ENCODE peak calls at places on chromosomes 12 and 14, in ten cellular contexts. N is CD8-positive, alpha-beta T cell; G is transverse colon; C is Peyer's patch; P is WERI-Rb-1; U is hepatocyte; A is GM10248; H is GM12878; Y is AG09319; D is Calu3. O is an unnamed sample.

GRCh38 chr12:121472150-121472905 is 72.4 kb downstream of the RNF34 start:
- DNase-seq in N (no peak), G (no peak), C (no peak), P (no peak), U (no peak), A (no peak), H (no peak), Y (no peak), D (no peak), O (no peak)

GRCh38 chr12:54700301-54700700 is 52.1 kb upstream of the DCD start:
- DNase-seq in N (no peak), G (no peak), C (no peak), P (no peak), U (peak; percentile 18), A (no peak), H (no peak), Y (no peak), D (no peak), O (no peak)

GRCh38 chr12:41959271-41959670 is 185.4 kb downstream of the GXYLT1 start:
- DNase-seq in N (no peak), G (no peak), C (no peak), P (no peak), U (no peak), A (no peak), H (no peak), Y (no peak), D (no peak), O (no peak)

GRCh38 chr14:31898835-31899528 is 178.1 kb upstream of the ARHGAP5 start:
- DNase-seq in N (no peak), G (no peak), C (no peak), P (no peak), U (no peak), A (no peak), H (no peak), Y (no peak), D (no peak), O (no peak)

GRCh38 chr14:102353126-102353619 is 9.5 kb downstream of the CINP start:
- DNase-seq in N (no peak), G (no peak), C (no peak), P (no peak), U (no peak), A (no peak), H (no peak), Y (no peak), D (no peak), O (no peak)

GRCh38 chr12:2243275-2243674 is 190.5 kb downstream of the CACNA1C start:
- DNase-seq in N (no peak), G (no peak), C (no peak), P (no peak), U (no peak), A (no peak), H (no peak), Y (no peak), D (no peak), O (no peak)

GRCh38 chr14:94864421-94865195 is 94.7 kb upstream of the GSC start:
- DNase-seq in N (no peak), G (no peak), C (no peak), P (peak; percentile 15), U (no peak), A (no peak), H (no peak), Y (no peak), D (peak; percentile 19), O (peak; percentile 44)

GRCh38 chr14:76352639-76353281 is 23.2 kb upstream of the ESRRB start:
- DNase-seq in N (peak; percentile 67), G (peak; percentile 20), C (peak; percentile 62), P (peak; percentile 74), U (peak; percentile 84), A (peak; percentile 82), H (peak; percentile 4), Y (no peak), D (peak; percentile 76), O (peak; percentile 87)

GRCh38 chr14:68790656-68791077 is 2.2 kb downstream of the ZFP36L1 start:
- DNase-seq in N (peak; percentile 81), G (no peak), C (peak; percentile 67), P (no peak), U (no peak), A (peak; percentile 17), H (no peak), Y (no peak), D (no peak), O (peak; percentile 2)

GRCh38 chr12:53097564-53098353 is at the start of gene IGFBP6:
- DNase-seq in N (peak; percentile 80), G (peak; percentile 66), C (peak; percentile 84), P (peak; percentile 54), U (peak; percentile 82), A (peak; percentile 65), H (no peak), Y (no peak), D (peak; percentile 56), O (peak; percentile 69)

DNA sequence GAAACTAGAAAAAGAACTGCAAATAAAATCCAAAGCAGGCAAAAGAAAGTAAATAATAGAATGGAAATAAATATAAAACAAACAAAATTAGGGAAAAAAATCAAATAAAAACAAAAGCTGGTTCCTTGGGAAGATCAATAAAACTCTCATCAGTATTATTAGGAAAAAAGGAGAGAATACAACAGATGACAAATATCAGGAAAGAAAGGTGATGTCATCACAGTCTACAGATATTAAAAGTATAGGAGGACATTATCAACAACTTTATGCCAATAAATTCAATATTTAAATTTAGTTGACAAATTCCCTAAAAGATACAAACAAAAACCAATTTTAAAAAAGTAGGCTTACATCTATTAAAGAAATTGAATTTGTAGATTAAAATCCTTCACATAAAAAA is 107.4 kb upstream of the FOXN3 start:
- DNase-seq in N (no peak), G (no peak), C (no peak), P (no peak), U (no peak), A (no peak), H (no peak), Y (no peak), D (no peak), O (no peak)
- TF ChIP-seq CTCF in N (no peak), G (no peak), C (no peak), P (no peak), U (no peak), A (no peak), H (no peak), Y (no peak), D (no peak), O (no peak)

GRCh38 chr14:87629788-87630187 is 363.2 kb downstream of the GALC start:
- DNase-seq in N (no peak), G (no peak), C (no peak), P (no peak), U (no peak), A (no peak), H (no peak), Y (no peak), D (no peak), O (no peak)

GRCh38 chr14:87632796-87633195 is 360.2 kb downstream of the GALC start:
- DNase-seq in N (no peak), G (no peak), C (no peak), P (no peak), U (no peak), A (no peak), H (no peak), Y (no peak), D (no peak), O (no peak)

GRCh38 chr14:87630808-87631207 is 362.2 kb downstream of the GALC start:
- DNase-seq in N (no peak), G (no peak), C (no peak), P (peak; percentile 57), U (no peak), A (no peak), H (no peak), Y (no peak), D (no peak), O (no peak)

GRCh38 chr14:87628129-87628528 is 364.9 kb downstream of the GALC start:
- DNase-seq in N (no peak), G (no peak), C (no peak), P (no peak), U (peak; percentile 86), A (no peak), H (no peak), Y (no peak), D (no peak), O (no peak)
- TF ChIP-seq CTCF in N (no peak), G (no peak), C (no peak), P (no peak), U (no peak), A (no peak), H (no peak), Y (no peak), D (no peak), O (no peak)

GRCh38 chr12:111295176-111295575 is 73.7 kb downstream of the PHETA1 start:
- DNase-seq in N (no peak), G (no peak), C (no peak), P (no peak), U (no peak), A (no peak), H (no peak), Y (no peak), D (no peak), O (no peak)

GRCh38 chr12:111296906-111297463 is 71.9 kb downstream of the PHETA1 start:
- DNase-seq in N (no peak), G (no peak), C (no peak), P (no peak), U (no peak), A (no peak), H (no peak), Y (no peak), D (no peak), O (no peak)

GRCh38 chr12:111293266-111294009 is 75.5 kb downstream of the PHETA1 start:
- DNase-seq in N (no peak), G (no peak), C (no peak), P (no peak), U (no peak), A (no peak), H (no peak), Y (no peak), D (no peak), O (no peak)

GRCh38 chr12:111298583-111299436 is 70.1 kb downstream of the PHETA1 start:
- DNase-seq in N (peak; percentile 65), G (peak; percentile 31), C (peak; percentile 58), P (peak; percentile 67), U (peak; percentile 82), A (peak; percentile 80), H (no peak), Y (no peak), D (peak; percentile 75), O (peak; percentile 89)

GRCh38 chr12:111297703-111298426 is 71.0 kb downstream of the PHETA1 start:
- DNase-seq in N (no peak), G (no peak), C (no peak), P (peak; percentile 25), U (no peak), A (no peak), H (no peak), Y (no peak), D (no peak), O (peak; percentile 54)
- TF ChIP-seq CTCF in N (no peak), G (no peak), C (no peak), P (peak; percentile 45), U (no peak), A (no peak), H (no peak), Y (no peak), D (no peak), O (no peak)

DNA sequence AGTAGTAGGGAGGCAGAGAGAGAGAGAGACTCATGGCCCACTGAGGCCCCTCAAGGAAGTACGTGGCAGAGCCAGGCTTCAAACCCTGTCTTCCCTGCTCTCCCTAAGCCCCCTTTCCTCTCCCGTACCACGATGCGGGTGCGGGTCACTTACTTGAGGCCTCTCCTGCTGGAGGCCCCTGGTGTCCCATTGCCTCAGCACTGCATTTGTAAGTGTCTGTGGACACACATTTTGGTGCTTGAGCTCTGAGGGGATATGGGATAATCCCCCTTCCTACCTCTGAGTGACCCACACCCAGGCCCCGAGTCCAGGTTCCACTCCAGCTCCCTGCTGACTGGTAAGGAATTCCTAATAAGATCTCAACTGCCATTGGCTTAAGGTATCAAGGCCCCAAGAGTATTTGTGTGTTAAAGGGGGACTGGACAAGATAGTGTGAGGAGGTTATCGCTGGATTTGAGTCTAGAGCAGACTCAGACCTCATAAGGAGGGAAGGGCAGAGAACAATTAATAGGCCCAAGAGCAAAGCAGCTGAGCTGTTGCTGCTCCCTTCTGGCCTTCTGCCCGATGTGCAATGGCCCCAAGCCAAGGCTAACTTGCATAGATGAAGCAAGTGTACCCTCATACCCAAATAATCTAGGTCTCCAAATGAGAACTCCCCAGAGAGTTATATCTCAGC is 71.9 kb downstream of the CRACR2A start:
- DNase-seq in N (peak; percentile 46), G (peak; percentile 67), C (no peak), P (peak; percentile 54), U (peak; percentile 47), A (no peak), H (no peak), Y (no peak), D (peak; percentile 38), O (peak; percentile 50)
- TF ChIP-seq CTCF in N (no peak), G (no peak), C (no peak), P (peak; percentile 83), U (peak; percentile 36), A (no peak), H (no peak), Y (no peak), D (no peak), O (peak; percentile 16)